ENCODE peak calls at places on chromosomes 2 and 18, in six cellular contexts. One of them, this sample, is unnamed.

GRCh38 chr18:48534364-48534763 is 4.5 kb upstream of the CTIF start:
- DNase-seq in IMR-90: peak
- DNase-seq in trophoblast cell: no peak
- DNase-seq in mesenchymal stem cell: peak
- DNase-seq in H1: no peak
- DNase-seq in H9: peak
- DNase-seq in this sample: no peak

GRCh38 chr2:16870677-16871076 is 205.0 kb upstream of the CYRIA start:
- DNase-seq in IMR-90: no peak
- DNase-seq in trophoblast cell: no peak
- DNase-seq in mesenchymal stem cell: no peak
- DNase-seq in H1: no peak
- DNase-seq in H9: no peak
- DNase-seq in this sample: no peak

GRCh38 chr2:34486945-34487344 is 887.8 kb upstream of the FAM98A start:
- DNase-seq in IMR-90: no peak
- DNase-seq in trophoblast cell: no peak
- DNase-seq in mesenchymal stem cell: no peak
- DNase-seq in H1: no peak
- DNase-seq in H9: no peak
- DNase-seq in this sample: no peak

GRCh38 chr2:228599297-228599696 is 417.8 kb upstream of the SPHKAP start:
- DNase-seq in IMR-90: no peak
- DNase-seq in trophoblast cell: no peak
- DNase-seq in mesenchymal stem cell: no peak
- DNase-seq in H1: no peak
- DNase-seq in H9: no peak
- DNase-seq in this sample: no peak

GRCh38 chr2:221792971-221793670 is 221.0 kb upstream of the EPHA4 start:
- DNase-seq in IMR-90: no peak
- DNase-seq in trophoblast cell: peak
- DNase-seq in mesenchymal stem cell: no peak
- DNase-seq in H1: peak
- DNase-seq in H9: peak
- DNase-seq in this sample: peak

GRCh38 chr2:56217106-56217505 is 33.3 kb downstream of the CCDC85A start:
- DNase-seq in IMR-90: no peak
- DNase-seq in trophoblast cell: no peak
- DNase-seq in mesenchymal stem cell: no peak
- DNase-seq in H1: no peak
- DNase-seq in H9: peak
- DNase-seq in this sample: no peak

GRCh38 chr2:187546762-187547333 is 7.4 kb downstream of the TFPI start:
- DNase-seq in IMR-90: no peak
- DNase-seq in trophoblast cell: peak
- DNase-seq in mesenchymal stem cell: no peak
- DNase-seq in H1: no peak
- DNase-seq in H9: no peak
- DNase-seq in this sample: no peak

GRCh38 chr18:72652990-72653593 is 109.0 kb upstream of the CBLN2 start:
- DNase-seq in IMR-90: no peak
- DNase-seq in trophoblast cell: peak
- DNase-seq in mesenchymal stem cell: peak
- DNase-seq in H1: peak
- DNase-seq in H9: peak
- DNase-seq in this sample: peak

GRCh38 chr2:221780281-221780688 is 208.2 kb upstream of the EPHA4 start:
- DNase-seq in IMR-90: peak
- DNase-seq in trophoblast cell: peak
- DNase-seq in mesenchymal stem cell: peak
- DNase-seq in H1: no peak
- DNase-seq in H9: no peak
- DNase-seq in this sample: peak

DNA sequence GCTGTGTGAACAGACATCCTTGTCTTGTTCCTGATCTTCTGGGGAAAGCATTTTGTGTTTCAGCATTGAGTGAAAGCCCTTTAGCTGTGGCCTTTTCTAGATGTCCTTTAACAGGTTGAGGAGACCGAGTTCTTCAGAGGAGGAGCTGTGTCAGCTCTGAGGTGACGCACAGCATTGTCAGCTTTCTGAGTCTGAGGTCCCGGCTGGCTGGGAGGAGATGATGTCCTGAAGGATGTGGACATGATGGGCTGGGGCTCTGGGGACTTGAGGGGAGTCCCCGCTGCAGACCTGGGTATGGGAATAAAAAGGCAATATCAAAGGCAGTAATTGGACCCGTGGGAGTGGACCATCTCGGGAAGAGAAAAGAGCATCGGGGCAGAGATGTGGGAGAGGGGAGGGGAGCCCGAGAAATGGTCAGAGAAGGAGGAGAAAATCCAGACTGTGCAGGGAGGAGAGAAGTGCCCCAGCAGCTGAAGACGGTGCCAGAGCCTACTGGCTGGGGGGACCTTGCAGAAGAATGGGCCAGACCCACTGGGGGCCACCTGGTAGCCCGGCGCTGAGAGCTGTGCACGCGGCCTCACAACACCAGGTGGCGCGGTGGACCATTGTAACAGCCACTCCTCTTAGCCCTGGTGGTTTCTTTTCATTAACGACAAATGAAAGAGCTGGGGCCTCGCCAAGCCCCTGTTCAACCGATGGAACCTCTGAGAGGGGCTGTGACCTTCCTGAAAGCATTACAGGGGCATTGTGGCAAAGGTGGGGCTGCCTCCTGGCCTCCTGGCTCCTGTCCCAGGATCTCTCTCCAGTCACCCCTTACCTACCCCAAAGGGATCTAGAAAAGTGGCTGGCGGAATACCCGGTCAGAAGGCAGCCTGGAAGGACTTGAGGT is 61.6 kb downstream of the ST3GAL5 start:
- DNase-seq in IMR-90: peak
- DNase-seq in trophoblast cell: peak
- DNase-seq in mesenchymal stem cell: peak
- DNase-seq in H1: peak
- DNase-seq in H9: peak
- DNase-seq in this sample: peak
- H3K14ac ChIP-seq in IMR-90: peak
- H3K14ac ChIP-seq in trophoblast cell: peak
- H3K14ac ChIP-seq in mesenchymal stem cell: no peak
- H3K14ac ChIP-seq in H1: no peak
- H3K14ac ChIP-seq in H9: no peak
- H3K14ac ChIP-seq in this sample: no peak

DNA sequence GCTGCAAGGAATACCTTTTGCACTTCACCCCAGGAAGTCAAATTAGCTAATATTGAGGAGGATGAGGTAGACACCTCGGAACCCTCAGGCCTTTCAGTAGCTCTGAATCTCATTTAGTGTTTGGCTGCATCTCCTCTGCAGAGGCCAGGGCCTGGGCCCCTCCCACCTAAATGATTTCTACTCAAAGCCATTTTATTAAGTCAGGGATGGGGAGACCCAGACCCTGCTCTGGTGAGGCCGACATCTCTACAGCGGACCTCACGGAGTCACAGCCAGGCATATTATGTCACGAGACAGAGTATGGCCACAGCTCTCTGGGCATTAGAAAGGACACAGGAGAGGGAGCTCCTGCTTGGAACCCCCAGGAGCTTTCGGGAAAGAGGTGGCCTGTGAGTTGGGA is 305.5 kb downstream of the ALK start:
- DNase-seq in IMR-90: no peak
- DNase-seq in trophoblast cell: no peak
- DNase-seq in mesenchymal stem cell: no peak
- DNase-seq in H1: no peak
- DNase-seq in H9: no peak
- DNase-seq in this sample: no peak
- H3K27ac ChIP-seq in IMR-90: no peak
- H3K27ac ChIP-seq in trophoblast cell: peak
- H3K27ac ChIP-seq in mesenchymal stem cell: no peak
- H3K27ac ChIP-seq in H1: no peak
- H3K27ac ChIP-seq in H9: no peak
- H3K27ac ChIP-seq in this sample: no peak

GRCh38 chr18:3164381-3164780 is 55.4 kb downstream of the MYOM1 start:
- DNase-seq in IMR-90: no peak
- DNase-seq in trophoblast cell: no peak
- DNase-seq in mesenchymal stem cell: no peak
- DNase-seq in H1: no peak
- DNase-seq in H9: no peak
- DNase-seq in this sample: no peak
- H3K14ac ChIP-seq in IMR-90: no peak
- H3K14ac ChIP-seq in trophoblast cell: no peak
- H3K14ac ChIP-seq in mesenchymal stem cell: no peak
- H3K14ac ChIP-seq in H1: no peak
- H3K14ac ChIP-seq in H9: no peak
- H3K14ac ChIP-seq in this sample: no peak

GRCh38 chr18:9596843-9597242 is 17.5 kb downstream of the PPP4R1 start:
- DNase-seq in IMR-90: no peak
- DNase-seq in trophoblast cell: no peak
- DNase-seq in mesenchymal stem cell: no peak
- DNase-seq in H1: no peak
- DNase-seq in H9: no peak
- DNase-seq in this sample: no peak

GRCh38 chr18:9595197-9595596 is 19.2 kb downstream of the PPP4R1 start:
- DNase-seq in IMR-90: peak
- DNase-seq in trophoblast cell: no peak
- DNase-seq in mesenchymal stem cell: peak
- DNase-seq in H1: no peak
- DNase-seq in H9: no peak
- DNase-seq in this sample: no peak

GRCh38 chr18:9596257-9596656 is 18.1 kb downstream of the PPP4R1 start:
- DNase-seq in IMR-90: no peak
- DNase-seq in trophoblast cell: no peak
- DNase-seq in mesenchymal stem cell: no peak
- DNase-seq in H1: no peak
- DNase-seq in H9: no peak
- DNase-seq in this sample: no peak

GRCh38 chr18:9597609-9598008 is 16.8 kb downstream of the PPP4R1 start:
- DNase-seq in IMR-90: no peak
- DNase-seq in trophoblast cell: no peak
- DNase-seq in mesenchymal stem cell: no peak
- DNase-seq in H1: no peak
- DNase-seq in H9: no peak
- DNase-seq in this sample: no peak

GRCh38 chr18:9594782-9595181 is 19.6 kb downstream of the PPP4R1 start:
- DNase-seq in IMR-90: peak
- DNase-seq in trophoblast cell: no peak
- DNase-seq in mesenchymal stem cell: peak
- DNase-seq in H1: no peak
- DNase-seq in H9: no peak
- DNase-seq in this sample: no peak
- H3K27ac ChIP-seq in IMR-90: peak
- H3K27ac ChIP-seq in trophoblast cell: no peak
- H3K27ac ChIP-seq in mesenchymal stem cell: peak
- H3K27ac ChIP-seq in H1: no peak
- H3K27ac ChIP-seq in H9: no peak
- H3K27ac ChIP-seq in this sample: no peak

DNA sequence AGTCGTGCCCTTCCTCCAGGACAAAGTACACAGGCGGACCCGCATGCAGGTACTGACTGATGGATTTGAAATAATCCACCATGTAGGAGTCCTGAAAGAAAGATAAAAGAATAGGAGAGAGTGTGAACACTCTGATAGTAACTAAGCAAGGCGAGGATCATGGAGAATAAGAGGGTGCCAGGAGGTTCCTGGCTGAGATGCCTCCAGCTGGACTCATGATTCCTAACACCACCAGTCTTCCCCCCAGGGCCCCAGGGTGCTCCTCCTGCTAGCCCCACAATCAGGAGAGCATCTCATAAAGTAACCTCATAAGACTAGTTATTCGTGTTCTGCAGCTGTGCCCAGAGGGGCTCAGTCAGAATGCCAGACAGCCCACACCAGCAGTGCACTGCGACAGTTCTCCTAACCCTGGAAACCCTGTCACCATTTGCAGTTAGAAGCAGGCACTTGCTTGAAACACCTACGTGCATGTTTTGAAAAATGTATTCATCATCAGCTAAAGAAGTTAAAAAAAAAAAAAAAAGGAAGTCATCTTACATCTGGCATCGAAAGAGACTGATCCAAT is 36.7 kb downstream of the RMC1 start:
- DNase-seq in IMR-90: no peak
- DNase-seq in trophoblast cell: peak
- DNase-seq in mesenchymal stem cell: no peak
- DNase-seq in H1: no peak
- DNase-seq in H9: no peak
- DNase-seq in this sample: no peak
- H3K14ac ChIP-seq in IMR-90: no peak
- H3K14ac ChIP-seq in trophoblast cell: no peak
- H3K14ac ChIP-seq in mesenchymal stem cell: no peak
- H3K14ac ChIP-seq in H1: no peak
- H3K14ac ChIP-seq in H9: no peak
- H3K14ac ChIP-seq in this sample: no peak

DNA sequence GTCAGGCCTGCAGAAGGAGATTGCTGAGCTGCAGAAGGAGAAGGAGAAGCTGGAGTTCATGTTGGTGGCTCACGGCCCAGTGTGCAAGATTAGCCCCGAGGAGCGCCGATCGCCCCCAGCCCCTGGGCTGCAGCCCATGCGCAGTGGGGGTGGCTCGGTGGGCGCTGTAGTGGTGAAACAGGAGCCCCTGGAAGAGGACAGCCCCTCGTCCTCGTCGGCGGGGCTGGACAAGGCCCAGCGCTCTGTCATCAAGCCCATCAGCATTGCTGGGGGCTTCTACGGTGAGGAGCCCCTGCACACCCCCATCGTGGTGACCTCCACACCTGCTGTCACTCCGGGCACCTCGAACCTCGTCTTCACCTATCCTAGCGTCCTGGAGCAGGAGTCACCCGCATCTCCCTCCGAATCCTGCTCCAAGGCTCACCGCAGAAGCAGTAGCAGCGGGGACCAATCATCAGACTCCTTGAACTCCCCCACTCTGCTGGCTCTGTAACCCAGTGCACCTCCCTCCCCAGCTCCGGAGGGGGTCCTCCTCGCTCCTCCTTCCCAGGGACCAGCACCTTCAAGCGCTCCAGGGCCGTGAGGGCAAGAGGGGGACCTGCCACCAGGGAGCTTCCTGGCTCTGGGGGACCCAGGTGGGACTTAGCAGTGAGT is 19.4 kb downstream of the FOSL2 start:
- DNase-seq in IMR-90: no peak
- DNase-seq in trophoblast cell: no peak
- DNase-seq in mesenchymal stem cell: no peak
- DNase-seq in H1: no peak
- DNase-seq in H9: no peak
- DNase-seq in this sample: no peak
- H3K27ac ChIP-seq in IMR-90: no peak
- H3K27ac ChIP-seq in trophoblast cell: no peak
- H3K27ac ChIP-seq in mesenchymal stem cell: no peak
- H3K27ac ChIP-seq in H1: no peak
- H3K27ac ChIP-seq in H9: no peak
- H3K27ac ChIP-seq in this sample: no peak

This sample was measured in neuronal stem cell.